ENCODE peak calls at places on chromosome 17, in seven cellular contexts. B is fibroblast of the aortic adventitia; W is tibial artery; R is activated CD4-positive, alpha-beta T cell treated with anti-CD3 and anti-CD28 coated beads, Interleukin-2, amount 50 U/mL, for 1 hour; G is occipital lobe; Q is mucosa of gallbladder; S is retina. D is an unnamed sample.
A peak's percentile ranks its signal among the peaks of the same experiment; 100 is the strongest.

GRCh38 chr17:5560361-5560988 is 23.8 kb downstream of the NLRP1 start:
- DNase-seq in B (no peak), W (no peak), R (no peak), G (no peak), Q (no peak), S (no peak), D (no peak)

GRCh38 chr17:19677736-19678379 is 29.3 kb downstream of the ALDH3A2 start:
- DNase-seq in B (no peak), W (no peak), R (no peak), G (no peak), Q (no peak), S (no peak), D (no peak)

GRCh38 chr17:7064248-7064647 is 15.8 kb downstream of the CLEC10A start:
- DNase-seq in B (peak; percentile 41), W (no peak), R (no peak), G (no peak), Q (no peak), S (no peak), D (peak; percentile 43)

GRCh38 chr17:7756968-7757367 is 39.4 kb downstream of the DNAH2 start:
- DNase-seq in B (no peak), W (no peak), R (no peak), G (no peak), Q (no peak), S (no peak), D (no peak)

GRCh38 chr17:75830168-75831031 is 13.8 kb downstream of the UNC13D start:
- DNase-seq in B (no peak), W (no peak), R (peak; percentile 43), G (no peak), Q (no peak), S (peak; percentile 56), D (no peak)

GRCh38 chr17:69223809-69224208 is 4.8 kb downstream of the ABCA10 start:
- DNase-seq in B (peak; percentile 69), W (no peak), R (no peak), G (no peak), Q (no peak), S (peak; percentile 20), D (peak; percentile 91)

GRCh38 chr17:19275457-19276082 is 38.4 kb downstream of the EPN2 start:
- DNase-seq in B (no peak), W (no peak), R (no peak), G (no peak), Q (no peak), S (no peak), D (no peak)

GRCh38 chr17:2084766-2085647 is 30.1 kb downstream of the HIC1 start:
- DNase-seq in B (peak; percentile 92), W (no peak), R (no peak), G (no peak), Q (peak; percentile 82), S (no peak), D (peak; percentile 94)

GRCh38 chr17:78547035-78547434 is 30.2 kb downstream of the DNAH17 start:
- DNase-seq in B (no peak), W (no peak), R (no peak), G (no peak), Q (no peak), S (no peak), D (no peak)

GRCh38 chr17:48522031-48522593 is 8.7 kb downstream of the HOXB1 start:
- DNase-seq in B (peak; percentile 19), W (no peak), R (no peak), G (no peak), Q (no peak), S (no peak), D (no peak)

GRCh38 chr17:61383689-61384201 is 15.9 kb upstream of the TBX2 start:
- DNase-seq in B (no peak), W (no peak), R (no peak), G (no peak), Q (no peak), S (no peak), D (no peak)

GRCh38 chr17:8375738-8376259 is 705 bp downstream of the KRABD2 start:
- DNase-seq in B (peak; percentile 21), W (no peak), R (no peak), G (peak; percentile 25), Q (peak; percentile 50), S (no peak), D (no peak)

GRCh38 chr17:17778308-17779014 is 58.3 kb downstream of the SREBF1 start:
- DNase-seq in B (peak; percentile 90), W (peak; percentile 71), R (no peak), G (peak; percentile 17), Q (peak; percentile 81), S (no peak), D (peak; percentile 78)

GRCh38 chr17:53137919-53138318 is 684.8 kb upstream of the KIF2B start:
- DNase-seq in B (no peak), W (no peak), R (no peak), G (no peak), Q (no peak), S (no peak), D (no peak)

GRCh38 chr17:45319239-45319703 is 2.5 kb upstream of the MAP3K14 start:
- DNase-seq in B (peak; percentile 58), W (no peak), R (no peak), G (peak; percentile 48), Q (no peak), S (no peak), D (peak; percentile 52)

GRCh38 chr17:35023538-35023937 is 40.0 kb downstream of the RFFL start:
- DNase-seq in B (no peak), W (no peak), R (no peak), G (no peak), Q (no peak), S (no peak), D (peak; percentile 25)

D was measured in choroid plexus epithelial cell.